ENCODE peak calls at places on chromosomes 13 and 19, in five cellular contexts. O is H9, R is H1, H is trophoblast cell, Z is mesenchymal stem cell. V is an unnamed sample.

GRCh38 chr13:39612023-39612637 is 9.1 kb upstream of the LHFPL6 start:
- DNase-seq in O (peak), R (peak), H (peak), Z (peak), V (peak)

GRCh38 chr19:15252398-15253018 is 20.3 kb upstream of the EPHX3 start:
- DNase-seq in O (peak), R (peak), H (no peak), Z (no peak), V (no peak)

GRCh38 chr13:98576215-98576945 is 527 bp downstream of the STK24 start:
- DNase-seq in O (no peak), R (no peak), H (no peak), Z (no peak), V (peak)

GRCh38 chr19:1453525-1454371 is 3.8 kb downstream of the APC2 start:
- DNase-seq in O (peak), R (no peak), H (no peak), Z (no peak), V (no peak)

GRCh38 chr19:16764793-16765433 is 45.3 kb downstream of the NWD1 start:
- DNase-seq in O (no peak), R (no peak), H (peak), Z (no peak), V (no peak)

GRCh38 chr19:34193439-34193838 is 21.1 kb downstream of the LSM14A start:
- DNase-seq in O (no peak), R (no peak), H (no peak), Z (no peak), V (no peak)

GRCh38 chr19:55581145-55581827 is 638 bp upstream of the ZNF579 start:
- DNase-seq in O (peak), R (peak), H (peak), Z (peak), V (no peak)

GRCh38 chr13:93559718-93560117 is 333.1 kb downstream of the GPC6 start:
- DNase-seq in O (no peak), R (no peak), H (no peak), Z (peak), V (no peak)

GRCh38 chr19:42850981-42851717 is 28.4 kb downstream of the PSG1 start:
- DNase-seq in O (no peak), R (no peak), H (peak), Z (peak), V (no peak)

DNA sequence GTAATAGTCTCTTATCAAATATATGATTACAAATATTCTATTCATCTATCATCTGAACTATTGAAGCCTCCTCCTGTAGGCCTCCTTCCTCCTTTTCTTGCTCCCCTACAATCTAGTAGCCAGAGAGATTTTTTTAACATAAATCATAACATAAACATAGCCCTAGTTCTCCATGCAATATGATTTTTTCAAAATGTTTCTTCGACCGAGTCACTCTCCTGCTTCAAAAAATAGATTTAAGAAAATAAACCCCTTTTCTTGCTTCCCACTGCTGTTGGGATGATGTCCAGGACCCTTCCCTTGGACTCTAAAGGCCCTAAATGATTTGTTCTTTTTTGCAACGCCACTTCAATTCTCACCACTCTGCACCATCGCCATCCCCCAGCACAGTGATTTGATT is 319.7 kb upstream of the TSHZ3 start:
- DNase-seq in O (no peak), R (no peak), H (no peak), Z (no peak), V (no peak)
- H3K4ac ChIP-seq in O (no peak), R (no peak), H (no peak), Z (no peak), V (no peak)

GRCh38 chr19:4028334-4029246 is 21.1 kb downstream of the PIAS4 start:
- DNase-seq in O (no peak), R (no peak), H (no peak), Z (no peak), V (no peak)
- H2BK12ac ChIP-seq in O (no peak), R (no peak), H (no peak), Z (no peak), V (no peak)

DNA sequence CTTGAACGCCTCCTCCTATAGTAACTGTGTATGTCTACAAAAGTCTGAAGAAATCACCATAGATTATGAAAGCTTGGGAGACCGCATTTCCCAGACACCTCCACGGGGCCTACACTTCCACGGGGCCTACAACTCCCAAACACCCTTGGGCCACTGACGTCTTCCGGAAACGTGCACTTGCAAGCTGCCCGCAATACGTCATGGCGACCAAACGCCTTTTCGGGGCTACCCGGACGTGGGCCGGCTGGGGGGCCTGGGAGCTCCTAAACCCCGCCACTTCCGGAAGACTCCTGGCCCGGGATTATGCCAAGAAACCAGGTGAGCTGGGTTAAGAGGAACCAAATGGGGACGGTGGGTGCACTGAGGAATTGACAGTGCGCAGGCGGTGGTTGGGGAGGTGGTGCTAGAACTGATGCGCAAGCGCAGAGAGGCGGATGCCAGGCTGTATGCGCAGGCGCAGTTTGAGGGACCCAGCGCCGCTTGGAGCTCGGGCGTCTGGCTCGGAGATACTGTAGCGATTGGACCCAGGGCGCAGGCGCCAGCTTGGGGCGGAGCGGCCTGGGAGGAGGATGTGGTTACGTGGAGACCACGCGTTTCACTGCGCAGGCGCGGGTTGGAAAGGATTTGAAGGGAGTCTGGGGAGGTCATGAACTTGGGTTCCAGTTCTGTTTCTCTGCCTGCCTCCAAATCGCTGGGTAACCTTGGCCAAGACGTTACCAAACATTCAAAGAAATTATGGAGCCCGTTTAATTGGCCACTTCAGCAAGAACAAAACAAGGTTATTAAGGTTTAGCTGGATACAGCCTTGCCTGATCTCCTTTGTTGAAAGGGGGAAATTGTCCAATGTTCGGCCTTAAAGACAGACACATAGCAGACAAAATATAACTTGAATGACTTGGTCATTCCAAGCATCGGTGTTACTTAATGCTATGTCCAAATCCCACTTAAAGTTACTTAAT is at the start of gene MRPL54:
- DNase-seq in O (peak), R (peak), H (peak), Z (peak), V (peak)
- H3K4ac ChIP-seq in O (no peak), R (no peak), H (peak), Z (peak), V (no peak)

DNA sequence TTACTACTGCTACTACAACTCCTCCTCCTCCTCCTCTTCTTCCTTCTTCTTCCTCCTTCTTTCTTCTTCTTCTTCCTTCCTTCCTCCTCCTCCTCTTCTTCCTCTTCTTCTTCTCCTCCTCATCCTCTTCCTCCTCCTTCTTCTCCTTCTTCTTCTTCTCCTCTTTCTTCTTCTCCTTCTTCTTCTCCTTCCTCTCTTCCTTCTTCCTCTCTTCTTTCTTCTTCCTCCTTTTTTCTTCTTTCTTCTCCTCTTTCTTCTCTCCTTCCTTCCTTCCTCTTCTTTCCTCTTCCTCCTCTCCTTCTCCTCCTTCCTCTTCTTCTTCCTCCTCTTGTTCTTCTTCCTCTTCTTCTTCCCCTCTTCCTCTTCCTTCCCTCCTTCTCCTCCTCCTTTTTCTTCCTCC is 94.7 kb upstream of the MYO16 start:
- DNase-seq in O (no peak), R (no peak), H (no peak), Z (no peak), V (no peak)
- H2BK12ac ChIP-seq in O (no peak), R (no peak), H (no peak), Z (no peak), V (no peak)

DNA sequence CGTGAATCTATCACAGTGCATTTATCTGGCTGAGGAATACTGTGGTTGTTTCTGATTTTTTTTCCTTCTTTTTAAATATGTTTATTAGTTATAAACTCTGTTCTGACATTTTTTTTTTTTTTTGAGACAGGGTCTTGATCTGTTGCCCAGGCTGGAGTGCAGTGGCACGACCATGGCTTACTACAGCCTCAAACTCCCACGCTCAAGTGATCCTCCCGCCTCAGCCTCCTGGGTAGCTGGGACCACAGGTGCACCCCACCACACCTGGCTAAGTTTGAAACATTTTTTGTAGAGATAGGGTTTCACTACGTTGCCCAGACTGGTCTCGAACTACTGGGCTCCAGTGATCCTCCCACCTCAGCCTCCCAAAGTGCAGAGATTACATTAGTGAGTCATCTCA is 6.6 kb upstream of the NUMBL start:
- DNase-seq in O (no peak), R (no peak), H (no peak), Z (no peak), V (no peak)
- H3K4ac ChIP-seq in O (no peak), R (no peak), H (no peak), Z (no peak), V (no peak)

GRCh38 chr13:36986462-36987240 is 12.5 kb downstream of the ALG5 start:
- DNase-seq in O (no peak), R (no peak), H (peak), Z (peak), V (no peak)
- H2BK12ac ChIP-seq in O (no peak), R (no peak), H (no peak), Z (no peak), V (no peak)